ENCODE peak calls at places on chromosomes 5 and 9, in nine cellular contexts. T is globus pallidus; E is dermis blood vessel endothelial cell; J is stimulated activated CD8-positive, alpha-beta memory T cell treated with anti-CD3 and anti-CD28 coated beads, Interleukin-7, amount 100 ng/mL, for 24 hours; B is foreskin melanocyte; K is activated gamma-delta T cell treated with Interleukin-2 at 50 U/mL for 16 hours; F is stimulated activated CD4-positive, alpha-beta T cell treated with anti-CD3 and anti-CD28 coated beads, Interleukin-1b, Interleukin-23, amount 100 ng/mL, for 1 hour; U is cardiac muscle cell; R is CD8-positive, alpha-beta T cell. Z is an unnamed sample.

GRCh38 chr9:21081999-21082398 is 4.3 kb upstream of the IFNB1 start:
- DNase-seq in B (no peak), E (no peak), U (no peak), K (no peak), T (no peak), F (no peak), R (no peak), J (no peak), Z (no peak)

GRCh38 chr5:82147860-82148573 is 130.1 kb downstream of the RPS23 start:
- DNase-seq in B (no peak), K (no peak), U (no peak), T (no peak), J (no peak), E (no peak), F (no peak), R (no peak), Z (no peak)

GRCh38 chr9:83620841-83621636 is 1.9 kb upstream of the IDNK start:
- DNase-seq in J (no peak), U (peak; percentile 66), R (peak; percentile 28), K (peak; percentile 31), F (no peak), B (no peak), T (peak; percentile 53), E (peak; percentile 76), Z (no peak)

GRCh38 chr5:180486636-180487149 is 7.5 kb upstream of the CNOT6 start:
- DNase-seq in T (no peak), J (no peak), U (no peak), B (no peak), E (no peak), F (no peak), R (no peak), K (no peak), Z (no peak)

GRCh38 chr5:71830626-71831539 is 111.8 kb downstream of the CARTPT start:
- DNase-seq in R (no peak), U (peak; percentile 76), J (no peak), F (no peak), T (peak; percentile 53), K (no peak), B (peak; percentile 39), E (peak; percentile 69), Z (no peak)

GRCh38 chr5:109125755-109126429 is 283.9 kb downstream of the PJA2 start:
- DNase-seq in F (no peak), K (no peak), U (peak; percentile 17), E (peak; percentile 5), T (no peak), B (no peak), R (no peak), J (no peak), Z (no peak)

GRCh38 chr9:3239240-3239639 is 286.6 kb downstream of the RFX3 start:
- DNase-seq in U (no peak), J (no peak), B (no peak), R (no peak), T (no peak), K (no peak), F (no peak), E (no peak), Z (no peak)

GRCh38 chr5:54404568-54404967 is 50.9 kb upstream of the HSPB3 start:
- DNase-seq in E (peak; percentile 13), B (peak; percentile 74), J (no peak), K (no peak), F (no peak), U (no peak), R (no peak), T (peak; percentile 11), Z (no peak)

GRCh38 chr9:71783120-71783523 is 14.8 kb upstream of the CEMIP2 start:
- DNase-seq in U (no peak), J (peak; percentile 59), E (no peak), B (no peak), T (no peak), F (peak; percentile 60), R (peak; percentile 85), K (peak; percentile 81), Z (no peak)

GRCh38 chr9:91426123-91426745 is 2.6 kb upstream of the NFIL3 start:
- DNase-seq in K (no peak), J (no peak), T (peak; percentile 31), R (no peak), U (peak; percentile 39), F (no peak), E (peak; percentile 73), B (peak; percentile 42), Z (no peak)

GRCh38 chr5:9626955-9627354 is 3.2 kb downstream of the TAS2R1 start:
- DNase-seq in J (no peak), E (no peak), R (no peak), U (no peak), B (no peak), T (no peak), F (no peak), K (no peak), Z (no peak)

GRCh38 chr5:4722886-4723285 is 417.2 kb upstream of the ADAMTS16 start:
- DNase-seq in E (no peak), B (no peak), F (no peak), R (no peak), U (no peak), T (no peak), K (no peak), J (no peak), Z (no peak)

GRCh38 chr5:603081-603998 is 8.8 kb upstream of the CEP72 start:
- DNase-seq in B (no peak), K (no peak), F (no peak), R (no peak), E (no peak), U (no peak), T (no peak), J (no peak), Z (no peak)

GRCh38 chr5:108003178-108003577 is 332.4 kb upstream of the EFNA5 start:
- DNase-seq in J (no peak), K (no peak), T (peak; percentile 10), F (no peak), U (no peak), E (peak; percentile 68), B (peak; percentile 71), R (no peak), Z (no peak)

GRCh38 chr5:7808998-7809397 is 41.9 kb downstream of the CFAP90 start:
- DNase-seq in R (no peak), U (no peak), K (no peak), F (no peak), J (no peak), B (no peak), E (no peak), T (no peak), Z (no peak)

GRCh38 chr9:73270967-73271722 is 119.5 kb downstream of the ANXA1 start:
- DNase-seq in F (no peak), E (peak; percentile 63), T (no peak), B (peak; percentile 48), K (no peak), R (no peak), J (no peak), U (no peak), Z (no peak)

GRCh38 chr5:126814721-126815404 is 37.9 kb downstream of the LMNB1 start:
- DNase-seq in R (no peak), E (peak; percentile 48), B (no peak), K (no peak), U (no peak), F (no peak), T (no peak), J (no peak), Z (no peak)

GRCh38 chr9:74666625-74667316 is 169.6 kb downstream of the RORB start:
- DNase-seq in B (no peak), T (no peak), R (no peak), U (no peak), K (no peak), E (no peak), J (no peak), F (no peak), Z (no peak)

GRCh38 chr5:55450050-55450765 is 84.6 kb downstream of the PLPP1 start:
- DNase-seq in B (no peak), E (no peak), U (no peak), T (no peak), J (no peak), F (no peak), K (no peak), R (no peak), Z (no peak)

GRCh38 chr9:83062011-83062652 is 810 bp downstream of the RASEF start:
- DNase-seq in U (peak; percentile 10), J (no peak), K (no peak), R (no peak), T (no peak), B (no peak), F (no peak), E (no peak), Z (peak; percentile 18)

GRCh38 chr5:122129332-122129731 is at the start of gene ZNF474:
- DNase-seq in E (peak; percentile 90), R (no peak), K (no peak), F (no peak), T (no peak), J (no peak), U (peak; percentile 70), B (peak; percentile 49), Z (no peak)

GRCh38 chr9:130198501-130199179 is 26.4 kb downstream of the NCS1 start:
- DNase-seq in B (no peak), R (no peak), E (no peak), K (no peak), J (no peak), F (no peak), U (no peak), T (no peak), Z (no peak)

GRCh38 chr9:20634895-20635294 is 12.6 kb upstream of the MLLT3 start:
- DNase-seq in T (no peak), U (no peak), R (no peak), J (no peak), B (no peak), K (no peak), E (no peak), F (no peak), Z (no peak)

GRCh38 chr5:101393795-101394450 is 490.8 kb upstream of the ST8SIA4 start:
- DNase-seq in J (no peak), T (no peak), R (no peak), B (no peak), F (no peak), E (no peak), U (no peak), K (no peak), Z (no peak)

GRCh38 chr5:52799358-52799982 is 11.8 kb downstream of the ITGA1 start:
- DNase-seq in T (no peak), F (no peak), E (peak; percentile 59), R (no peak), J (no peak), B (peak; percentile 49), K (no peak), U (peak; percentile 68), Z (no peak)

GRCh38 chr9:78622131-78622530 is 325.2 kb downstream of the PSAT1 start:
- DNase-seq in J (no peak), E (no peak), R (no peak), B (no peak), U (no peak), T (no peak), F (no peak), K (no peak), Z (no peak)

GRCh38 chr5:155106221-155106620 is 92.7 kb downstream of the KIF4B start:
- DNase-seq in T (no peak), E (no peak), K (no peak), B (no peak), U (no peak), R (no peak), J (no peak), F (no peak), Z (no peak)

GRCh38 chr5:180026320-180026719 is 45.2 kb downstream of the RNF130 start:
- DNase-seq in U (peak; percentile 56), B (no peak), R (no peak), J (no peak), T (peak; percentile 47), F (no peak), K (no peak), E (peak; percentile 92), Z (no peak)

GRCh38 chr5:67516959-67517358 is 320.4 kb upstream of the CD180 start:
- DNase-seq in J (no peak), E (no peak), K (no peak), U (peak; percentile 22), B (no peak), F (no peak), R (no peak), T (no peak), Z (no peak)

GRCh38 chr5:119304439-119304838 is 51.4 kb upstream of the TNFAIP8 start:
- DNase-seq in K (no peak), F (no peak), J (no peak), R (no peak), E (peak; percentile 26), U (no peak), T (no peak), B (no peak), Z (no peak)

Z was measured in NCI-H1930.